ENCODE peak calls at places on chromosomes 3 and 15, in eight cellular contexts. One of them, this sample, is unnamed.
A peak's percentile ranks its signal among the peaks of the same experiment; 100 is the strongest.

GRCh38 chr3:126937533-126938432 is 45.1 kb upstream of the PLXNA1 start:
- DNase-seq in esophagus muscularis mucosa: no peak
- DNase-seq in progenitor cell of endocrine pancreas: no peak
- DNase-seq in left ventricle myocardium inferior: peak; percentile 34
- DNase-seq in NCI-H1436: no peak
- DNase-seq in activated effector memory CD4-positive, alpha-beta T cell treated with anti-CD3 and anti-CD28 coated beads, Interleukin-2, amount 50 U/mL, for 16 hours: no peak
- DNase-seq in GM20000: no peak
- DNase-seq in GM12865: no peak
- DNase-seq in this sample: no peak

GRCh38 chr3:60841355-60841754 is 409.9 kb downstream of the FHIT start:
- DNase-seq in esophagus muscularis mucosa: no peak
- DNase-seq in progenitor cell of endocrine pancreas: no peak
- DNase-seq in left ventricle myocardium inferior: no peak
- DNase-seq in NCI-H1436: no peak
- DNase-seq in activated effector memory CD4-positive, alpha-beta T cell treated with anti-CD3 and anti-CD28 coated beads, Interleukin-2, amount 50 U/mL, for 16 hours: no peak
- DNase-seq in GM20000: no peak
- DNase-seq in GM12865: no peak
- DNase-seq in this sample: no peak

GRCh38 chr3:42652611-42653302 is 740 bp upstream of the ZBTB47 start:
- DNase-seq in esophagus muscularis mucosa: peak; percentile 92
- DNase-seq in progenitor cell of endocrine pancreas: no peak
- DNase-seq in left ventricle myocardium inferior: peak; percentile 66
- DNase-seq in NCI-H1436: no peak
- DNase-seq in activated effector memory CD4-positive, alpha-beta T cell treated with anti-CD3 and anti-CD28 coated beads, Interleukin-2, amount 50 U/mL, for 16 hours: no peak
- DNase-seq in GM20000: peak; percentile 59
- DNase-seq in GM12865: peak; percentile 54
- DNase-seq in this sample: no peak

GRCh38 chr3:111917300-111917699 is 58.2 kb downstream of the PHLDB2 start:
- DNase-seq in esophagus muscularis mucosa: no peak
- DNase-seq in progenitor cell of endocrine pancreas: no peak
- DNase-seq in left ventricle myocardium inferior: no peak
- DNase-seq in NCI-H1436: no peak
- DNase-seq in activated effector memory CD4-positive, alpha-beta T cell treated with anti-CD3 and anti-CD28 coated beads, Interleukin-2, amount 50 U/mL, for 16 hours: no peak
- DNase-seq in GM20000: no peak
- DNase-seq in GM12865: no peak
- DNase-seq in this sample: no peak

GRCh38 chr15:33019354-33019981 is 175.0 kb downstream of the FMN1 start:
- DNase-seq in esophagus muscularis mucosa: no peak
- DNase-seq in progenitor cell of endocrine pancreas: no peak
- DNase-seq in left ventricle myocardium inferior: no peak
- DNase-seq in NCI-H1436: no peak
- DNase-seq in activated effector memory CD4-positive, alpha-beta T cell treated with anti-CD3 and anti-CD28 coated beads, Interleukin-2, amount 50 U/mL, for 16 hours: no peak
- DNase-seq in GM20000: no peak
- DNase-seq in GM12865: no peak
- DNase-seq in this sample: no peak

GRCh38 chr3:195900426-195901355 is 7.7 kb downstream of the TNK2 start:
- DNase-seq in esophagus muscularis mucosa: no peak
- DNase-seq in progenitor cell of endocrine pancreas: no peak
- DNase-seq in left ventricle myocardium inferior: peak; percentile 57
- DNase-seq in NCI-H1436: no peak
- DNase-seq in activated effector memory CD4-positive, alpha-beta T cell treated with anti-CD3 and anti-CD28 coated beads, Interleukin-2, amount 50 U/mL, for 16 hours: peak; percentile 71
- DNase-seq in GM20000: peak; percentile 59
- DNase-seq in GM12865: peak; percentile 77
- DNase-seq in this sample: no peak

GRCh38 chr3:169562988-169563774 is 100.3 kb downstream of the MECOM start:
- DNase-seq in esophagus muscularis mucosa: no peak
- DNase-seq in progenitor cell of endocrine pancreas: no peak
- DNase-seq in left ventricle myocardium inferior: no peak
- DNase-seq in NCI-H1436: peak; percentile 34
- DNase-seq in activated effector memory CD4-positive, alpha-beta T cell treated with anti-CD3 and anti-CD28 coated beads, Interleukin-2, amount 50 U/mL, for 16 hours: no peak
- DNase-seq in GM20000: no peak
- DNase-seq in GM12865: peak; percentile 11
- DNase-seq in this sample: no peak

GRCh38 chr3:197847866-197848401 is 56.9 kb downstream of the LRCH3 start:
- DNase-seq in esophagus muscularis mucosa: no peak
- DNase-seq in progenitor cell of endocrine pancreas: no peak
- DNase-seq in left ventricle myocardium inferior: no peak
- DNase-seq in NCI-H1436: no peak
- DNase-seq in activated effector memory CD4-positive, alpha-beta T cell treated with anti-CD3 and anti-CD28 coated beads, Interleukin-2, amount 50 U/mL, for 16 hours: no peak
- DNase-seq in GM20000: peak; percentile 72
- DNase-seq in GM12865: peak; percentile 73
- DNase-seq in this sample: no peak

GRCh38 chr3:30091611-30092135 is 514.7 kb upstream of the TGFBR2 start:
- DNase-seq in esophagus muscularis mucosa: no peak
- DNase-seq in progenitor cell of endocrine pancreas: no peak
- DNase-seq in left ventricle myocardium inferior: no peak
- DNase-seq in NCI-H1436: no peak
- DNase-seq in activated effector memory CD4-positive, alpha-beta T cell treated with anti-CD3 and anti-CD28 coated beads, Interleukin-2, amount 50 U/mL, for 16 hours: no peak
- DNase-seq in GM20000: no peak
- DNase-seq in GM12865: no peak
- DNase-seq in this sample: no peak

GRCh38 chr15:90838066-90838465 is 30.3 kb upstream of the FURIN start:
- DNase-seq in esophagus muscularis mucosa: no peak
- DNase-seq in progenitor cell of endocrine pancreas: no peak
- DNase-seq in left ventricle myocardium inferior: no peak
- DNase-seq in NCI-H1436: no peak
- DNase-seq in activated effector memory CD4-positive, alpha-beta T cell treated with anti-CD3 and anti-CD28 coated beads, Interleukin-2, amount 50 U/mL, for 16 hours: peak; percentile 94
- DNase-seq in GM20000: no peak
- DNase-seq in GM12865: peak; percentile 46
- DNase-seq in this sample: no peak

GRCh38 chr3:191502583-191502982 is 41.6 kb downstream of the PYDC2 start:
- DNase-seq in esophagus muscularis mucosa: no peak
- DNase-seq in progenitor cell of endocrine pancreas: no peak
- DNase-seq in left ventricle myocardium inferior: no peak
- DNase-seq in NCI-H1436: no peak
- DNase-seq in activated effector memory CD4-positive, alpha-beta T cell treated with anti-CD3 and anti-CD28 coated beads, Interleukin-2, amount 50 U/mL, for 16 hours: no peak
- DNase-seq in GM20000: no peak
- DNase-seq in GM12865: peak; percentile 5
- DNase-seq in this sample: no peak

GRCh38 chr15:50939911-50940310 is 31.4 kb downstream of the AP4E1 start:
- DNase-seq in esophagus muscularis mucosa: no peak
- DNase-seq in progenitor cell of endocrine pancreas: no peak
- DNase-seq in left ventricle myocardium inferior: no peak
- DNase-seq in NCI-H1436: no peak
- DNase-seq in activated effector memory CD4-positive, alpha-beta T cell treated with anti-CD3 and anti-CD28 coated beads, Interleukin-2, amount 50 U/mL, for 16 hours: no peak
- DNase-seq in GM20000: no peak
- DNase-seq in GM12865: no peak
- DNase-seq in this sample: no peak

This sample was measured in osteocyte.